ENCODE peak calls at places on chromosomes 16 and 17, in nine cellular contexts. A is RCC 7860; T is naive thymus-derived CD4-positive, alpha-beta T cell; B is thoracic aorta; Z is germinal center; X is astrocyte; J is stomach; S is adipocyte; F is CD4-positive, CD25-positive, alpha-beta regulatory T cell. K is an unnamed sample.

GRCh38 chr16:66548068-66548467 is 1.9 kb downstream of the TK2 start:
- DNase-seq in X (no peak), A (no peak), Z (no peak), J (no peak), T (no peak), F (no peak), S (no peak), B (no peak), K (no peak)

GRCh38 chr16:4936991-4937781 is at the start of gene PPL:
- DNase-seq in T (no peak), Z (peak; percentile 39), X (no peak), A (no peak), F (no peak), S (no peak), J (peak; percentile 97), B (no peak), K (peak; percentile 60)

GRCh38 chr16:3780570-3780969 is 63.2 kb upstream of the TRAP1 start:
- DNase-seq in F (no peak), Z (no peak), T (no peak), A (peak; percentile 29), B (no peak), J (no peak), S (no peak), X (no peak), K (no peak)

GRCh38 chr17:49715221-49715620 is 7.5 kb upstream of the SLC35B1 start:
- DNase-seq in X (no peak), F (no peak), Z (no peak), J (no peak), S (no peak), T (no peak), B (no peak), A (no peak), K (no peak)

GRCh38 chr16:84555418-84556196 is 51.1 kb upstream of the MEAK7 start:
- DNase-seq in Z (no peak), X (no peak), S (no peak), J (no peak), B (no peak), T (no peak), A (no peak), F (no peak), K (no peak)

GRCh38 chr17:68694791-68695485 is 93.8 kb upstream of the FAM20A start:
- DNase-seq in T (no peak), F (no peak), J (no peak), B (no peak), S (no peak), X (peak; percentile 6), A (no peak), Z (no peak), K (no peak)

GRCh38 chr16:12423151-12423550 is 380.5 kb downstream of the CPPED1 start:
- DNase-seq in Z (no peak), A (no peak), X (no peak), J (no peak), S (no peak), B (no peak), T (no peak), F (no peak), K (no peak)

GRCh38 chr16:4203748-4204147 is 38.1 kb downstream of the SRL start:
- DNase-seq in A (no peak), J (no peak), T (no peak), Z (no peak), F (no peak), B (no peak), S (no peak), X (no peak), K (no peak)

GRCh38 chr17:79126139-79126538 is 51.5 kb downstream of the ENGASE start:
- DNase-seq in S (no peak), A (no peak), Z (no peak), F (no peak), B (no peak), J (peak; percentile 26), T (no peak), X (no peak), K (no peak)

GRCh38 chr17:34798581-34798980 is 162.7 kb downstream of the CCT6B start:
- DNase-seq in S (no peak), A (no peak), T (no peak), X (no peak), B (no peak), F (no peak), Z (no peak), J (no peak), K (no peak)

GRCh38 chr17:73592531-73592961 is 51.7 kb downstream of the SDK2 start:
- DNase-seq in F (no peak), Z (peak; percentile 14), X (no peak), S (no peak), B (no peak), J (no peak), A (no peak), T (no peak), K (no peak)

GRCh38 chr16:13935408-13935807 is 15.5 kb downstream of the ERCC4 start:
- DNase-seq in B (no peak), T (no peak), A (no peak), X (no peak), S (no peak), F (no peak), J (no peak), Z (no peak), K (no peak)

GRCh38 chr16:85309656-85310587 is 197.7 kb upstream of the CIBAR2 start:
- DNase-seq in B (no peak), F (no peak), A (no peak), X (no peak), J (no peak), Z (peak; percentile 77), S (no peak), T (peak; percentile 36), K (peak; percentile 54)

GRCh38 chr16:19014456-19014855 is 30.7 kb downstream of the TMC7 start:
- DNase-seq in A (no peak), J (no peak), X (no peak), T (no peak), S (no peak), B (no peak), F (no peak), Z (no peak), K (no peak)

GRCh38 chr17:76581515-76581914 is 4.1 kb downstream of the ST6GALNAC2 start:
- DNase-seq in T (no peak), A (no peak), S (no peak), J (no peak), F (no peak), B (no peak), X (no peak), Z (no peak), K (no peak)

GRCh38 chr17:80095844-80096475 is 5.4 kb upstream of the GAA start:
- DNase-seq in S (no peak), T (no peak), A (no peak), X (no peak), B (no peak), J (no peak), Z (no peak), F (no peak), K (no peak)

GRCh38 chr16:77657016-77657415 is 65.3 kb upstream of the NUDT7 start:
- DNase-seq in X (peak; percentile 8), J (no peak), Z (no peak), A (peak; percentile 6), S (no peak), T (no peak), B (no peak), F (no peak), K (no peak)

GRCh38 chr17:34665803-34666763 is 86.7 kb downstream of the TMEM132E start:
- DNase-seq in B (no peak), S (no peak), T (no peak), J (no peak), Z (no peak), F (no peak), A (no peak), X (no peak), K (no peak)

GRCh38 chr16:22007509-22008214 is at the start of gene MOSMO:
- DNase-seq in F (peak; percentile 63), Z (peak; percentile 83), B (no peak), A (no peak), X (peak; percentile 56), J (peak; percentile 82), S (peak; percentile 91), T (peak; percentile 60), K (peak; percentile 53)

GRCh38 chr16:20073203-20074088 is at the start of gene GPR139:
- DNase-seq in S (no peak), F (no peak), X (no peak), Z (no peak), B (no peak), J (no peak), T (no peak), A (no peak), K (no peak)

GRCh38 chr17:81405382-81406005 is 10.2 kb downstream of the BAHCC1 start:
- DNase-seq in X (no peak), B (peak; percentile 73), A (no peak), T (no peak), Z (no peak), F (no peak), J (no peak), S (peak; percentile 61), K (no peak)

GRCh38 chr16:49484454-49484853 is 110.8 kb downstream of the C16orf78 start:
- DNase-seq in F (no peak), J (peak; percentile 56), B (peak; percentile 43), A (no peak), S (peak; percentile 42), X (no peak), Z (peak; percentile 93), T (no peak), K (peak; percentile 63)

GRCh38 chr17:2710804-2711607 is 558 bp downstream of the CLUH start:
- DNase-seq in B (no peak), S (peak; percentile 50), A (no peak), X (no peak), T (peak; percentile 28), F (no peak), J (no peak), Z (peak; percentile 50), K (no peak)

GRCh38 chr17:53426505-53426904 is 396.2 kb upstream of the KIF2B start:
- DNase-seq in Z (no peak), S (no peak), J (no peak), F (no peak), B (no peak), T (no peak), X (no peak), A (no peak), K (no peak)

GRCh38 chr17:72622661-72623433 is 469.6 kb downstream of the SLC39A11 start:
- DNase-seq in X (peak; percentile 44), Z (no peak), F (no peak), J (no peak), S (no peak), B (no peak), T (no peak), A (no peak), K (no peak)

GRCh38 chr17:78748730-78749317 is 33.2 kb downstream of the CYTH1 start:
- DNase-seq in X (peak; percentile 48), Z (no peak), A (no peak), S (peak; percentile 58), B (no peak), J (peak; percentile 62), T (peak; percentile 85), F (peak; percentile 66), K (peak; percentile 69)

GRCh38 chr16:82027629-82028035 is 7.4 kb upstream of the HSD17B2 start:
- DNase-seq in F (no peak), B (no peak), T (no peak), J (no peak), S (no peak), Z (no peak), X (no peak), A (no peak), K (no peak)

GRCh38 chr16:47446431-47446830 is 14.4 kb downstream of the ITFG1 start:
- DNase-seq in X (no peak), T (no peak), F (no peak), B (no peak), J (no peak), S (no peak), A (no peak), Z (no peak), K (no peak)

GRCh38 chr16:48124266-48124665 is 31.5 kb downstream of the ABCC12 start:
- DNase-seq in F (no peak), J (no peak), T (no peak), S (no peak), Z (no peak), B (no peak), X (no peak), A (peak; percentile 12), K (no peak)

GRCh38 chr17:74271902-74272563 is 2.0 kb upstream of the DNAI2 start:
- DNase-seq in F (no peak), S (no peak), A (no peak), T (no peak), Z (no peak), B (no peak), X (peak; percentile 63), J (no peak), K (peak; percentile 36)

GRCh38 chr17:4520881-4521600 is 22.4 kb downstream of the SPNS2 start:
- DNase-seq in T (no peak), Z (no peak), F (no peak), J (peak; percentile 86), B (no peak), X (no peak), A (no peak), S (peak; percentile 48), K (no peak)